ENCODE peak calls at places on chromosome 6, in eight cellular contexts. W is natural killer cell; U is CD4-positive, alpha-beta T cell; C is astrocyte of the spinal cord; N is CD8-positive, alpha-beta T cell; J is pancreas; H is neural crest cell; B is neural progenitor cell. F is an unnamed sample.

GRCh38 chr6:139738801-139739490 is 364.5 kb upstream of the CITED2 start:
- DNase-seq in W (no peak), U (no peak), C (no peak), N (no peak), J (no peak), H (no peak), B (no peak), F (no peak)

GRCh38 chr6:125745281-125746018 is 4.0 kb upstream of the HEY2 start:
- DNase-seq in W (no peak), U (no peak), C (no peak), N (no peak), J (peak), H (no peak), B (peak), F (no peak)

GRCh38 chr6:17015144-17015543 is 86.7 kb upstream of the STMND1 start:
- DNase-seq in W (peak), U (no peak), C (no peak), N (no peak), J (no peak), H (no peak), B (no peak), F (no peak)

GRCh38 chr6:106461084-106461483 is 100.6 kb downstream of the CRYBG1 start:
- DNase-seq in W (no peak), U (no peak), C (no peak), N (no peak), J (no peak), H (no peak), B (no peak), F (no peak)

GRCh38 chr6:84317463-84317862 is 90.0 kb upstream of the CEP162 start:
- DNase-seq in W (no peak), U (no peak), C (no peak), N (no peak), J (no peak), H (no peak), B (no peak), F (no peak)

GRCh38 chr6:141685416-141685815 is 447.3 kb upstream of the GJE1 start:
- DNase-seq in W (no peak), U (no peak), C (no peak), N (no peak), J (no peak), H (no peak), B (no peak), F (no peak)

GRCh38 chr6:79713701-79714322 is 82.7 kb downstream of the SH3BGRL2 start:
- DNase-seq in W (no peak), U (peak), C (peak), N (peak), J (peak), H (peak), B (peak), F (no peak)

GRCh38 chr6:111603648-111604047 is 2.0 kb downstream of the TRAF3IP2 start:
- DNase-seq in W (no peak), U (no peak), C (peak), N (no peak), J (no peak), H (no peak), B (no peak), F (no peak)

GRCh38 chr6:36443951-36444428 is 1.2 kb downstream of the KCTD20 start:
- DNase-seq in W (no peak), U (no peak), C (peak), N (no peak), J (no peak), H (no peak), B (peak), F (no peak)

GRCh38 chr6:32047855-32048766 is 9.9 kb downstream of the CYP21A2 start:
- DNase-seq in W (peak), U (peak), C (peak), N (peak), J (peak), H (peak), B (peak), F (peak)

GRCh38 chr6:159254186-159254585 is 85.0 kb downstream of the FNDC1 start:
- DNase-seq in W (no peak), U (no peak), C (no peak), N (no peak), J (no peak), H (no peak), B (no peak), F (no peak)

GRCh38 chr6:69038841-69039240 is 403.8 kb downstream of the ADGRB3 start:
- DNase-seq in W (no peak), U (no peak), C (no peak), N (no peak), J (no peak), H (no peak), B (no peak), F (no peak)

GRCh38 chr6:43770417-43771209 is 602 bp downstream of the VEGFA start:
- DNase-seq in W (peak), U (peak), C (peak), N (no peak), J (peak), H (peak), B (peak), F (peak)

GRCh38 chr6:84568971-84569370 is 195.4 kb downstream of the TBX18 start:
- DNase-seq in W (no peak), U (no peak), C (peak), N (no peak), J (no peak), H (no peak), B (peak), F (no peak)

GRCh38 chr6:133939778-133940667 is 13.0 kb upstream of the TBPL1 start:
- DNase-seq in W (no peak), U (no peak), C (no peak), N (no peak), J (no peak), H (no peak), B (no peak), F (no peak)

GRCh38 chr6:35216832-35217811 is 3.4 kb downstream of the SCUBE3 start:
- DNase-seq in W (no peak), U (no peak), C (no peak), N (no peak), J (no peak), H (no peak), B (peak), F (no peak)

GRCh38 chr6:19857139-19857538 is 20.0 kb downstream of the ID4 start:
- DNase-seq in W (no peak), U (no peak), C (no peak), N (no peak), J (no peak), H (no peak), B (no peak), F (no peak)

GRCh38 chr6:141291322-141291721 is 841.4 kb upstream of the GJE1 start:
- DNase-seq in W (no peak), U (no peak), C (no peak), N (no peak), J (no peak), H (no peak), B (no peak), F (no peak)

GRCh38 chr6:133339543-133340384 is 98.6 kb downstream of the EYA4 start:
- DNase-seq in W (no peak), U (no peak), C (no peak), N (no peak), J (no peak), H (no peak), B (no peak), F (no peak)

GRCh38 chr6:73929421-73929820 is 233.4 kb downstream of the CD109 start:
- DNase-seq in W (no peak), U (no peak), C (no peak), N (no peak), J (no peak), H (no peak), B (no peak), F (no peak)

GRCh38 chr6:150894935-150895686 is 29.6 kb downstream of the MTHFD1L start:
- DNase-seq in W (no peak), U (no peak), C (peak), N (no peak), J (no peak), H (no peak), B (peak), F (no peak)

GRCh38 chr6:37860226-37860839 is 40.8 kb downstream of the ZFAND3 start:
- DNase-seq in W (no peak), U (no peak), C (peak), N (no peak), J (no peak), H (peak), B (peak), F (no peak)

GRCh38 chr6:95784869-95785268 is 207.5 kb downstream of the MANEA start:
- DNase-seq in W (no peak), U (no peak), C (no peak), N (no peak), J (no peak), H (no peak), B (no peak), F (no peak)

GRCh38 chr6:36649721-36650484 is 28.6 kb upstream of the CDKN1A start:
- DNase-seq in W (no peak), U (no peak), C (no peak), N (no peak), J (no peak), H (no peak), B (no peak), F (no peak)

GRCh38 chr6:111427341-111428116 is 55.5 kb downstream of the REV3L start:
- DNase-seq in W (no peak), U (no peak), C (peak), N (no peak), J (no peak), H (no peak), B (no peak), F (no peak)

GRCh38 chr6:142952614-142953013 is 7.6 kb upstream of the HIVEP2 start:
- DNase-seq in W (no peak), U (no peak), C (no peak), N (no peak), J (no peak), H (no peak), B (no peak), F (peak)

GRCh38 chr6:88641178-88641903 is 322.1 kb downstream of the RNGTT start:
- DNase-seq in W (no peak), U (no peak), C (no peak), N (no peak), J (no peak), H (no peak), B (no peak), F (no peak)

GRCh38 chr6:9540534-9541126 is 874.2 kb downstream of the TFAP2A start:
- DNase-seq in W (no peak), U (no peak), C (peak), N (no peak), J (no peak), H (peak), B (peak), F (no peak)

GRCh38 chr6:1611322-1611571 is 1.5 kb downstream of the FOXC1 start:
- DNase-seq in W (no peak), U (no peak), C (no peak), N (no peak), J (no peak), H (no peak), B (peak), F (no peak)

GRCh38 chr6:76682842-76683241 is 610.4 kb upstream of the IMPG1 start:
- DNase-seq in W (no peak), U (no peak), C (peak), N (no peak), J (no peak), H (no peak), B (peak), F (no peak)

GRCh38 chr6:136782021-136782770 is 10.1 kb downstream of the MAP3K5 start:
- DNase-seq in W (no peak), U (no peak), C (peak), N (no peak), J (no peak), H (no peak), B (no peak), F (no peak)

GRCh38 chr6:118933855-118934460 is 1.0 kb downstream of the MCM9 start:
- DNase-seq in W (no peak), U (no peak), C (peak), N (no peak), J (no peak), H (no peak), B (no peak), F (no peak)

GRCh38 chr6:6837541-6838080 is 249.1 kb downstream of the LY86 start:
- DNase-seq in W (no peak), U (no peak), C (no peak), N (no peak), J (no peak), H (no peak), B (no peak), F (no peak)

GRCh38 chr6:166203003-166203640 is 35.5 kb upstream of the TBXT start:
- DNase-seq in W (no peak), U (no peak), C (no peak), N (no peak), J (no peak), H (no peak), B (no peak), F (no peak)

GRCh38 chr6:132763269-132763668 is 5.6 kb upstream of the VNN2 start:
- DNase-seq in W (peak), U (peak), C (no peak), N (peak), J (no peak), H (no peak), B (no peak), F (peak)

GRCh38 chr6:7914991-7915789 is 4.6 kb upstream of the TXNDC5 start:
- DNase-seq in W (no peak), U (no peak), C (peak), N (no peak), J (no peak), H (no peak), B (no peak), F (peak)

GRCh38 chr6:111818539-111819226 is 54.6 kb downstream of the FYN start:
- DNase-seq in W (no peak), U (no peak), C (no peak), N (no peak), J (no peak), H (no peak), B (no peak), F (no peak)

GRCh38 chr6:4162345-4162744 is 27.0 kb upstream of the ECI2 start:
- DNase-seq in W (no peak), U (no peak), C (no peak), N (no peak), J (no peak), H (no peak), B (peak), F (no peak)
- TF ChIP-seq CTCF in W (no peak), U (no peak), C (no peak), N (no peak), J (no peak), H (no peak), B (peak), F (no peak)

DNA sequence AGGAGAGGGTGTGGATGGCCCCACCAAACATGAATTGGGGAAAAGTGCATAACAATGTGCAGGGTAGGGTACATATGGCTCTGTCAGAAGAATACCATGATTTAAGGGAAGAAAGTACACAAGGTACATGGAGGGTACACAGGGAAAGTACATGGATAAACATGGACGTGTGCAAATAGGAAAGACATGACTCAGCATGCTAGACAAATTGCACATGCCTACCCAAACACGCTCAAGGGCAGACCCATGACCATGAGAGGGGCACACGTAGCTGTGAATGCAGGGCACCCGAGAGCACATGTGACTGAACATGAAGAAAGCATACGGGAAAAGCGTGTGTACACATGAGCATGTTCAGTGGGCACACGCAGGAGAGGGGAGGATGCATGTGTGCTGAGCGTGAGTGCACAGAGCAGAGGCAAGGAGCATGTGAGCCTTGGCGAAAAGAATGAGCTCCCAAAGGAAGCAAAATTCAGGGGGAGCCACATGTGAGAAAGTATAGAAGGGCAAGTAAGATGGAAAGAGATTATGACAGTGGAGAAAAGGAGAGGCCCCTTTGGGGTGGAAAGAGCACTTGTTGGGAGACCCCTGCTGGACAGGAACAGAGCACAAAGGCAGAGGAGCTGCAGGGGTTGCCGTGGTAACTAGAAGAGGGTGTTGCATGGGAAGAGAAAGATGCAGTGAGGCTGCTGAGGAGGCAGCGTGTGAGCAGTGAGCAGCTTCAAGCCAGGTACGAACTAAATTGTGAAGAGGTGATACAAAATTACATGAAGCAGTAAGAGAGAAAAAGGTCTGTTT is 17.8 kb downstream of the OR2H2 start:
- DNase-seq in W (no peak), U (no peak), C (no peak), N (no peak), J (no peak), H (peak), B (peak), F (no peak)
- TF ChIP-seq CTCF in W (no peak), U (no peak), C (peak), N (no peak), J (no peak), H (peak), B (peak), F (no peak)

GRCh38 chr6:53734473-53735299 is 60.1 kb upstream of the LRRC1 start:
- DNase-seq in W (no peak), U (no peak), C (peak), N (no peak), J (peak), H (peak), B (peak), F (no peak)
- TF ChIP-seq CTCF in W (no peak), U (peak), C (peak), N (no peak), J (no peak), H (peak), B (peak), F (no peak)

DNA sequence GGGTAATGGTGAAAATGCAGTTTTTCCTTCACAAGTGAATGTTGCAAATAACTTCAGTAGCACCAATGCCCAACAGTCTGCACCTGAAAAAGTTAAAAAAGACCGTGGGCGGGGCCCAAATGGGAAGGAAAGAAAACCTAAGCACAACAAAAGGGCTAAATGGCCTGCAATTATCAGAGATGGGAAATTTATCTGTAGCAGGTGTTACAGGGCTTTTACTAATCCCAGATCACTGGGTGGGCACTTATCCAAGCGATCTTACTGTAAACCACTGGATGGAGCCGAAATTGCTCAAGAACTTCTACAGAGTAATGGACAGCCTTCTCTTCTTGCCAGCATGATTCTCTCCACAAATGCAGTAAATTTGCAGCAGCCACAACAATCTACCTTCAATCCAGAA is 64.8 kb upstream of the SMIM8 start:
- DNase-seq in W (no peak), U (no peak), C (no peak), N (no peak), J (no peak), H (no peak), B (no peak), F (no peak)
- TF ChIP-seq CTCF in W (no peak), U (no peak), C (no peak), N (no peak), J (no peak), H (no peak), B (no peak), F (no peak)

GRCh38 chr6:52089758-52090348 is 2.4 kb upstream of the PKHD1 start:
- DNase-seq in W (no peak), U (no peak), C (no peak), N (no peak), J (no peak), H (no peak), B (no peak), F (no peak)

DNA sequence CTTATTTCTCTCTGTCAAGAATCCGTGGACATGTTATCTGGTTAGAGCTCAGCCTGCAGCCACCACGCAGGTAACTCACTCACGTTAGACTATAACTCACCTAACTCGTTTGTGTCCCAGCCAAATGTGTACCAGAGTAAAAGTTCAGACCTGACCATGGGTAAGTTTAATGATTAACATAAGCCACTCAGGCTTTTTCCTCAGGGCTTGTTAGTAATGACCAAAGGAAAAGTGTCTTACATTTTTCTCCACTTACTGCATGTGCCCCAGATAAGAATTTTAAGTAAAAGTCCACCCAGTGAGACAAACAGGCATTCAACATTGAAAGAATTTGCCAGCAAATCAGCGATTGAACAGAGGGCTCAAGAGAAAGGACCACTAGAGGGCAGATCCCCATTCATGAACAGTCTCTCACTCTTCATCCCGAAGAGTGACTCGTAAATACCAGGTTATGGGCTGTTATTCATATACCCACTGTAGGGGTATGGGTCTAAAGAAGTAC is at the start of gene PKHD1:
- DNase-seq in W (no peak), U (no peak), C (no peak), N (no peak), J (peak), H (no peak), B (peak), F (no peak)
- TF ChIP-seq CTCF in W (no peak), U (peak), C (peak), N (no peak), J (peak), H (peak), B (peak), F (no peak)

DNA sequence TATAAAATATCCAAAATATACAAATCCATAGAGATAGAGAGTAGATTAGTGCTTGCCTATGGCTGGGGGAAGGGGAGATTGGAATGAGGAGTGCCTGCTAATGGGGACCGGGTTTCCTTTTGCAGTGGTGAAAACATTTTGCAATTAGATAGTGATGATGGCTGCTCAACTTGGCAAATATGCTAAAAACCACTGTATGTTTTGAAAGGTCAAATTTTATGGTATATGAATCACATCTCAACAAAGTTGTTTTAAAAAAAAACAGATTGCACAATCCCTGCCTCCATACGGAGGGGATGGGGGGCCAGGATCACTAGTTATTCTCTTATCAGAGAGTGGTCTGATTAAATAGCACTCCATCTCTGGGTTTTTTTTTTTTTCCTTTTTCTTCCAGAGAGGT is 76.9 kb upstream of the RIPOR2 start:
- DNase-seq in W (no peak), U (no peak), C (peak), N (no peak), J (no peak), H (no peak), B (no peak), F (no peak)
- TF ChIP-seq CTCF in W (no peak), U (no peak), C (no peak), N (no peak), J (no peak), H (no peak), B (no peak), F (no peak)

GRCh38 chr6:15283986-15284361 is 38.1 kb downstream of the JARID2 start:
- DNase-seq in W (no peak), U (no peak), C (peak), N (no peak), J (no peak), H (no peak), B (no peak), F (no peak)

GRCh38 chr6:15288856-15289255 is 43.0 kb downstream of the JARID2 start:
- DNase-seq in W (no peak), U (no peak), C (no peak), N (no peak), J (no peak), H (no peak), B (no peak), F (no peak)

GRCh38 chr6:15282334-15282733 is 36.5 kb downstream of the JARID2 start:
- DNase-seq in W (no peak), U (no peak), C (no peak), N (no peak), J (no peak), H (no peak), B (no peak), F (no peak)

GRCh38 chr6:15287670-15288069 is 41.8 kb downstream of the JARID2 start:
- DNase-seq in W (no peak), U (no peak), C (no peak), N (no peak), J (no peak), H (no peak), B (no peak), F (peak)

GRCh38 chr6:15285682-15286294 is 39.9 kb downstream of the JARID2 start:
- DNase-seq in W (no peak), U (no peak), C (no peak), N (no peak), J (no peak), H (no peak), B (no peak), F (no peak)
- TF ChIP-seq CTCF in W (no peak), U (no peak), C (no peak), N (no peak), J (no peak), H (no peak), B (peak), F (no peak)